ENCODE peak calls at places on chromosomes 4 and X, in six cellular contexts. E is cardiac muscle cell, F is NB4, M is WERI-Rb-1, C is AG04449, N is astrocyte of the spinal cord. Z is an unnamed sample.

GRCh38 chr4:112633477-112634235 is 3.1 kb downstream of the ZGRF1 start:
- DNase-seq in E (peak; percentile 53), F (peak; percentile 52), M (no peak), C (no peak), N (peak; percentile 53), Z (no peak)

GRCh38 chr4:74283614-74284013 is 24.7 kb upstream of the EPGN start:
- DNase-seq in E (no peak), F (no peak), M (no peak), C (peak; percentile 47), N (peak; percentile 65), Z (peak; percentile 48)

GRCh38 chr4:124322234-124322831 is 390.2 kb downstream of the ANKRD50 start:
- DNase-seq in E (peak; percentile 47), F (peak; percentile 44), M (no peak), C (no peak), N (peak; percentile 66), Z (no peak)

GRCh38 chr4:37471971-37472370 is 214.2 kb downstream of the RELL1 start:
- DNase-seq in E (no peak), F (peak; percentile 32), M (no peak), C (no peak), N (no peak), Z (no peak)

GRCh38 chr4:2411786-2412510 is 6.5 kb downstream of the ZFYVE28 start:
- DNase-seq in E (no peak), F (no peak), M (no peak), C (no peak), N (no peak), Z (no peak)

GRCh38 chr4:185357220-185357619 is 38.5 kb downstream of the LRP2BP start:
- DNase-seq in E (no peak), F (no peak), M (no peak), C (no peak), N (no peak), Z (no peak)

GRCh38 chr4:153564630-153565525 is 98.7 kb downstream of the TMEM131L start:
- DNase-seq in E (no peak), F (no peak), M (peak; percentile 55), C (no peak), N (no peak), Z (peak; percentile 55)

GRCh38 chr4:68326146-68326545 is 23.7 kb downstream of the YTHDC1 start:
- DNase-seq in E (no peak), F (no peak), M (no peak), C (no peak), N (no peak), Z (no peak)

GRCh38 chr4:121190389-121190788 is 26.3 kb upstream of the TNIP3 start:
- DNase-seq in E (no peak), F (no peak), M (peak; percentile 14), C (no peak), N (no peak), Z (no peak)

GRCh38 chr4:33090910-33091309 is 2370.7 kb downstream of the PCDH7 start:
- DNase-seq in E (peak; percentile 8), F (no peak), M (no peak), C (no peak), N (no peak), Z (no peak)

GRCh38 chr4:115154826-115155225 is 41.4 kb upstream of the NDST4 start:
- DNase-seq in E (no peak), F (no peak), M (no peak), C (no peak), N (no peak), Z (no peak)

GRCh38 chr4:56907009-56907408 is 691 bp upstream of the REST start:
- DNase-seq in E (peak; percentile 21), F (peak; percentile 16), M (peak; percentile 16), C (no peak), N (no peak), Z (no peak)

GRCh38 chr4:5365071-5366008 is 314.1 kb downstream of the STK32B start:
- DNase-seq in E (no peak), F (peak; percentile 19), M (no peak), C (peak; percentile 89), N (peak; percentile 54), Z (peak; percentile 76)

GRCh38 chr4:46956451-46956850 is 36.9 kb downstream of the GABRA4 start:
- DNase-seq in E (no peak), F (no peak), M (no peak), C (no peak), N (no peak), Z (no peak)

GRCh38 chr4:95984081-95984480 is 144.2 kb downstream of the PDHA2 start:
- DNase-seq in E (no peak), F (no peak), M (no peak), C (no peak), N (no peak), Z (no peak)

GRCh38 chr4:145487626-145488025 is 6.0 kb downstream of the SMAD1 start:
- DNase-seq in E (no peak), F (no peak), M (no peak), C (no peak), N (no peak), Z (no peak)

GRCh38 chrX:117985241-117985640 is 131.4 kb downstream of the KLHL13 start:
- DNase-seq in E (peak; percentile 42), F (peak; percentile 15), M (no peak), C (no peak), N (no peak), Z (no peak)

GRCh38 chr4:3675251-3676115 is 90.7 kb upstream of the ADRA2C start:
- DNase-seq in E (no peak), F (peak; percentile 28), M (no peak), C (no peak), N (no peak), Z (no peak)

GRCh38 chr4:25234390-25235367 is 846 bp downstream of the PI4K2B start:
- DNase-seq in E (peak; percentile 77), F (peak; percentile 90), M (peak; percentile 35), C (peak; percentile 45), N (peak; percentile 87), Z (peak; percentile 76)

GRCh38 chr4:139331185-139331584 is 28.9 kb upstream of the NDUFC1 start:
- DNase-seq in E (no peak), F (no peak), M (no peak), C (no peak), N (no peak), Z (no peak)

GRCh38 chr4:71593306-71593705 is 190.6 kb downstream of the GC start:
- DNase-seq in E (no peak), F (no peak), M (no peak), C (no peak), N (no peak), Z (no peak)

GRCh38 chr4:168384437-168385141 is 66.0 kb upstream of the DDX60 start:
- DNase-seq in E (no peak), F (no peak), M (no peak), C (no peak), N (no peak), Z (no peak)
- H3K4me3 ChIP-seq in E (no peak overlapping the region), F (no peak overlapping the region), M (no peak overlapping the region), C (no peak overlapping the region), N (no peak overlapping the region), Z (no peak overlapping the region)

GRCh38 chr4:84582302-84582987 is 482 bp upstream of the CDS1 start:
- DNase-seq in E (peak; percentile 98), F (peak; percentile 71), M (peak; percentile 98), C (no peak), N (peak; percentile 57), Z (peak; percentile 49)
- TF ChIP-seq CTCF in E (no peak), F (no peak), M (no peak), C (no peak), N (no peak), Z (no peak)

DNA sequence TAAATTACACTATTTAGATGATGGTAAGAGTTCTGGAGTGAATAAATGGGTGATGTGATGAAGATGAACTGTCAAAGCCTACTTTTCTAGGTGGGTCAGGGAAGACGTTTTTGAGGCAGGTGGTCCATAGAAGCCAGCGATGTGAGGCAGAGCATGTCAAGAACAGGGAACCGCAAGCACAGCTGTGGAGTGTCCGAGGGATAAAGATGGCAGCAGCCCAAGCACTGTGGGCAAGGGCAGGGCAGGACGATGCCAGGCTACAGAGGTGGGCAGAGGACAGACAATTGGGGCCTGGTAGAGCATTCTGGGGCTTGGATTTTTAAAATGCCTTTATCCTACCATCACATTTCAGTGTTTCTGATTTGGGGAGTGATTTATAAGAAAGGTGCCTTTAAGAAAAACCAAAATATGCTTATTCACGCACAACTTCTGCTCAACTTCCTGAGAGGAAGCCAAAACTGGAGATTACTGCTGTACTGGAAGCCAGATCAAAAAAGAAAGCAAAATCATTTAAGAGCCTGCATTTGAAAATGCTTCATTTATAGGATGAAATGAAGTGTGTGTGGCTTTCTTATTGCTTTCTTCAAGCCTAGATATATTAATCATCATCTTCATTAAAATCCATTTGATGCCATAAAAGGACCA is 119.0 kb upstream of the WDR17 start:
- DNase-seq in E (no peak), F (no peak), M (no peak), C (no peak), N (no peak), Z (no peak)
- H3K4me3 ChIP-seq in E (no peak overlapping the region), F (no peak overlapping the region), M (no peak overlapping the region), C (no peak overlapping the region), N (no peak overlapping the region), Z (no peak overlapping the region)

GRCh38 chrX:94752434-94753169 is 1078.6 kb downstream of the FAM133A start:
- DNase-seq in E (no peak), F (no peak), M (no peak), C (no peak), N (no peak), Z (no peak)

DNA sequence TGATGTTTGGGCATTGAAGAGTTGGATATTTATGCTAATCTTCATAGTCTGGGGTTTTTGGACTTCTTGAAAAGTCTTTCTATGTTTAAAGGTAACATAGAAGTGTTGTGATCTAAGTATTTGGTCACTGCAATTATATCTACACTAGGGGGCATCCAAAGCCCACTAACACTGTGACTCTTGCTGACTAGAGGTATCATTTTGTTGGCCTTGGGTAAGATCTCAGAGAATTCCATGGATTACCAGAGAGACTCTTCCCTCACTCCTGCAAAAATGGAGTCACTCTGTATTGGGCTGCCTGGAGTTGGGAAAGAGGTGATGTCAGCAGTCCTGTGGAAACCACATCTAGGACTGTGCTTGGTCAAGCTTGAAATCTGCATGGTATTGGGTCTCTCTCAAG is 1077.6 kb downstream of the FAM133A start:
- DNase-seq in E (no peak), F (peak; percentile 1), M (no peak), C (no peak), N (no peak), Z (no peak)
- TF ChIP-seq CTCF in E (no peak), F (no peak), M (no peak), C (no peak), N (no peak), Z (no peak)

GRCh38 chr4:54908744-54909143 is 216.7 kb downstream of the KDR start:
- DNase-seq in E (no peak), F (no peak), M (no peak), C (no peak), N (peak; percentile 43), Z (no peak)

GRCh38 chr4:54913751-54914526 is 211.5 kb downstream of the KDR start:
- DNase-seq in E (no peak), F (no peak), M (no peak), C (no peak), N (no peak), Z (no peak)

GRCh38 chr4:54912155-54912554 is 213.2 kb downstream of the KDR start:
- DNase-seq in E (no peak), F (no peak), M (no peak), C (no peak), N (no peak), Z (no peak)

GRCh38 chr4:54914781-54915180 is 210.6 kb downstream of the KDR start:
- DNase-seq in E (no peak), F (no peak), M (no peak), C (no peak), N (no peak), Z (no peak)

GRCh38 chr4:54909964-54910363 is 215.4 kb downstream of the KDR start:
- DNase-seq in E (no peak), F (no peak), M (no peak), C (no peak), N (no peak), Z (no peak)
- H3K4me3 ChIP-seq in E (no peak overlapping the region), F (no peak overlapping the region), M (no peak overlapping the region), C (no peak overlapping the region), N (no peak overlapping the region), Z (no peak overlapping the region)